ENCODE peak calls at places on chromosomes 1 and 21, in ten cellular contexts. L is T follicular helper cell, M is HL-60, U is T-helper 1 cell, Q is mucosa of gallbladder, S is hypothalamus, K is NCI-H1694, T is iris pigment epithelial cell, J is dorsolateral prefrontal cortex, D is GM12865. P is an unnamed sample.

GRCh38 chr1:42552636-42553035 is 89.5 kb downstream of the CCDC30 start:
- DNase-seq in L (no peak), M (no peak), U (no peak), Q (no peak), S (no peak), K (no peak), T (no peak), J (no peak), D (no peak), P (no peak)

GRCh38 chr1:19918057-19918456 is 5.4 kb downstream of the PLA2G2E start:
- DNase-seq in L (peak; percentile 66), M (peak; percentile 70), U (peak; percentile 85), Q (peak; percentile 83), S (peak; percentile 22), K (peak; percentile 64), T (peak; percentile 74), J (peak; percentile 84), D (peak; percentile 86), P (peak; percentile 32)

GRCh38 chr1:59418361-59418760 is 121.5 kb downstream of the FGGY start:
- DNase-seq in L (no peak), M (no peak), U (no peak), Q (no peak), S (no peak), K (no peak), T (peak; percentile 26), J (no peak), D (no peak), P (no peak)

GRCh38 chr1:8487249-8487648 is 169.3 kb downstream of the SLC45A1 start:
- DNase-seq in L (no peak), M (no peak), U (no peak), Q (no peak), S (no peak), K (no peak), T (no peak), J (no peak), D (no peak), P (no peak)

GRCh38 chr1:151539321-151540020 is 638 bp upstream of the TUFT1 start:
- DNase-seq in L (peak; percentile 7), M (peak; percentile 95), U (peak; percentile 13), Q (peak; percentile 93), S (no peak), K (peak; percentile 23), T (peak; percentile 96), J (peak; percentile 35), D (peak; percentile 76), P (peak; percentile 62)

GRCh38 chr1:204321665-204322064 is 38.1 kb downstream of the PLEKHA6 start:
- DNase-seq in L (no peak), M (no peak), U (no peak), Q (no peak), S (no peak), K (no peak), T (peak; percentile 72), J (no peak), D (no peak), P (no peak)

GRCh38 chr1:31437433-31438037 is 24.5 kb downstream of the SERINC2 start:
- DNase-seq in L (no peak), M (peak; percentile 44), U (no peak), Q (no peak), S (no peak), K (no peak), T (no peak), J (no peak), D (no peak), P (no peak)

GRCh38 chr21:20902998-20903397 is 95.2 kb upstream of the NCAM2 start:
- DNase-seq in L (no peak), M (no peak), U (no peak), Q (no peak), S (no peak), K (no peak), T (no peak), J (no peak), D (no peak), P (no peak)

GRCh38 chr1:175377394-175377793 is 184.8 kb upstream of the KIAA0040 start:
- DNase-seq in L (no peak), M (no peak), U (no peak), Q (no peak), S (no peak), K (no peak), T (no peak), J (no peak), D (no peak), P (no peak)

GRCh38 chr1:108896160-108897150 is 19.7 kb downstream of the GPSM2 start:
- DNase-seq in L (no peak), M (peak; percentile 30), U (no peak), Q (no peak), S (no peak), K (no peak), T (no peak), J (peak; percentile 47), D (no peak), P (peak; percentile 36)

GRCh38 chr21:33760641-33761103 is 118.4 kb downstream of the ITSN1 start:
- DNase-seq in L (no peak), M (no peak), U (no peak), Q (no peak), S (no peak), K (no peak), T (peak; percentile 80), J (no peak), D (no peak), P (no peak)

GRCh38 chr1:57678138-57678537 is 254.3 kb upstream of the DAB1 start:
- DNase-seq in L (no peak), M (no peak), U (no peak), Q (no peak), S (no peak), K (no peak), T (no peak), J (no peak), D (no peak), P (no peak)

GRCh38 chr1:24961961-24962861 is 32.1 kb upstream of the RUNX3 start:
- DNase-seq in L (no peak), M (no peak), U (no peak), Q (no peak), S (no peak), K (no peak), T (no peak), J (no peak), D (no peak), P (no peak)

GRCh38 chr1:9275567-9276034 is 17.1 kb upstream of the SPSB1 start:
- DNase-seq in L (no peak), M (peak; percentile 84), U (no peak), Q (peak; percentile 49), S (no peak), K (no peak), T (peak; percentile 92), J (no peak), D (peak; percentile 92), P (peak; percentile 64)

GRCh38 chr1:170168263-170168662 is 22.5 kb downstream of the NTMT2 start:
- DNase-seq in L (no peak), M (no peak), U (no peak), Q (no peak), S (no peak), K (no peak), T (peak; percentile 63), J (no peak), D (no peak), P (no peak)

GRCh38 chr1:116131866-116132605 is 20.8 kb downstream of the MAB21L3 start:
- DNase-seq in L (no peak), M (peak; percentile 35), U (no peak), Q (no peak), S (no peak), K (no peak), T (no peak), J (no peak), D (no peak), P (no peak)

GRCh38 chr1:31765041-31765467 is 914 bp upstream of the ADGRB2 start:
- DNase-seq in L (no peak), M (peak; percentile 22), U (no peak), Q (no peak), S (no peak), K (peak; percentile 69), T (no peak), J (peak; percentile 68), D (peak; percentile 19), P (peak; percentile 18)

GRCh38 chr1:206735553-206736031 is 35.0 kb upstream of the IL19 start:
- DNase-seq in L (no peak), M (no peak), U (no peak), Q (no peak), S (no peak), K (no peak), T (peak; percentile 51), J (no peak), D (no peak), P (no peak)

GRCh38 chr1:185358957-185359356 is 41.9 kb upstream of the IVNS1ABP start:
- DNase-seq in L (no peak), M (no peak), U (no peak), Q (no peak), S (no peak), K (no peak), T (no peak), J (no peak), D (no peak), P (no peak)

GRCh38 chr1:15557594-15557993 is 27.3 kb downstream of the AGMAT start:
- DNase-seq in L (no peak), M (no peak), U (no peak), Q (no peak), S (no peak), K (no peak), T (no peak), J (no peak), D (no peak), P (no peak)

P was measured in AML-193.